ENCODE peak calls at places on chromosome 5, in six cellular contexts. One of them, this sample, is unnamed.

GRCh38 chr5:83846601-83847000 is 125.9 kb upstream of the HAPLN1 start:
- DNase-seq in HCEC 1CT: no peak
- DNase-seq in activated T-helper 1 cell treated with anti-CD3 and anti-CD28 coated beads, Interleukin-12 subunit alpha, Interleukin-12 subunit beta, Interleukin-2, Interleukin-4 antibody, amounts not matched to agents 30 ng/mL and 10 ng/mL and 1 ng/mL, durations not matched to agents 14 hours and 24 hours and 36 hours: no peak
- DNase-seq in stimulated activated CD4-positive, alpha-beta T cell treated with anti-CD3 and anti-CD28 coated beads, Interleukin-12 subunit alpha, Interleukin-12 subunit beta, amount 100 ng/mL, for 48 hours: no peak
- DNase-seq in amniotic stem cell: no peak
- DNase-seq in colonic mucosa: no peak
- DNase-seq in this sample: no peak

GRCh38 chr5:164370841-164371240 is 865.4 kb downstream of the MAT2B start:
- DNase-seq in stimulated activated CD4-positive, alpha-beta T cell treated with anti-CD3 and anti-CD28 coated beads, Interleukin-12 subunit alpha, Interleukin-12 subunit beta, amount 100 ng/mL, for 48 hours: no peak
- DNase-seq in colonic mucosa: no peak
- DNase-seq in amniotic stem cell: no peak
- DNase-seq in HCEC 1CT: no peak
- DNase-seq in activated T-helper 1 cell treated with anti-CD3 and anti-CD28 coated beads, Interleukin-12 subunit alpha, Interleukin-12 subunit beta, Interleukin-2, Interleukin-4 antibody, amounts not matched to agents 30 ng/mL and 10 ng/mL and 1 ng/mL, durations not matched to agents 14 hours and 24 hours and 36 hours: no peak
- DNase-seq in this sample: no peak

GRCh38 chr5:131589510-131590348 is 45.3 kb downstream of the RAPGEF6 start:
- DNase-seq in activated T-helper 1 cell treated with anti-CD3 and anti-CD28 coated beads, Interleukin-12 subunit alpha, Interleukin-12 subunit beta, Interleukin-2, Interleukin-4 antibody, amounts not matched to agents 30 ng/mL and 10 ng/mL and 1 ng/mL, durations not matched to agents 14 hours and 24 hours and 36 hours: no peak
- DNase-seq in amniotic stem cell: peak; percentile 17
- DNase-seq in HCEC 1CT: peak; percentile 42
- DNase-seq in colonic mucosa: peak; percentile 38
- DNase-seq in stimulated activated CD4-positive, alpha-beta T cell treated with anti-CD3 and anti-CD28 coated beads, Interleukin-12 subunit alpha, Interleukin-12 subunit beta, amount 100 ng/mL, for 48 hours: no peak
- DNase-seq in this sample: peak; percentile 72

GRCh38 chr5:60842859-60843692 is 993 bp downstream of the ELOVL7 start:
- DNase-seq in colonic mucosa: peak; percentile 43
- DNase-seq in HCEC 1CT: no peak
- DNase-seq in stimulated activated CD4-positive, alpha-beta T cell treated with anti-CD3 and anti-CD28 coated beads, Interleukin-12 subunit alpha, Interleukin-12 subunit beta, amount 100 ng/mL, for 48 hours: no peak
- DNase-seq in activated T-helper 1 cell treated with anti-CD3 and anti-CD28 coated beads, Interleukin-12 subunit alpha, Interleukin-12 subunit beta, Interleukin-2, Interleukin-4 antibody, amounts not matched to agents 30 ng/mL and 10 ng/mL and 1 ng/mL, durations not matched to agents 14 hours and 24 hours and 36 hours: no peak
- DNase-seq in amniotic stem cell: no peak
- DNase-seq in this sample: no peak

GRCh38 chr5:56011835-56012234 is 17.1 kb upstream of the IL6ST start:
- DNase-seq in colonic mucosa: no peak
- DNase-seq in amniotic stem cell: peak; percentile 74
- DNase-seq in stimulated activated CD4-positive, alpha-beta T cell treated with anti-CD3 and anti-CD28 coated beads, Interleukin-12 subunit alpha, Interleukin-12 subunit beta, amount 100 ng/mL, for 48 hours: peak; percentile 22
- DNase-seq in activated T-helper 1 cell treated with anti-CD3 and anti-CD28 coated beads, Interleukin-12 subunit alpha, Interleukin-12 subunit beta, Interleukin-2, Interleukin-4 antibody, amounts not matched to agents 30 ng/mL and 10 ng/mL and 1 ng/mL, durations not matched to agents 14 hours and 24 hours and 36 hours: no peak
- DNase-seq in HCEC 1CT: peak; percentile 96
- DNase-seq in this sample: no peak

GRCh38 chr5:134493461-134494055 is 31.9 kb upstream of the JADE2 start:
- DNase-seq in activated T-helper 1 cell treated with anti-CD3 and anti-CD28 coated beads, Interleukin-12 subunit alpha, Interleukin-12 subunit beta, Interleukin-2, Interleukin-4 antibody, amounts not matched to agents 30 ng/mL and 10 ng/mL and 1 ng/mL, durations not matched to agents 14 hours and 24 hours and 36 hours: no peak
- DNase-seq in amniotic stem cell: no peak
- DNase-seq in colonic mucosa: no peak
- DNase-seq in HCEC 1CT: no peak
- DNase-seq in stimulated activated CD4-positive, alpha-beta T cell treated with anti-CD3 and anti-CD28 coated beads, Interleukin-12 subunit alpha, Interleukin-12 subunit beta, amount 100 ng/mL, for 48 hours: no peak
- DNase-seq in this sample: no peak

GRCh38 chr5:63154480-63155309 is 576.1 kb downstream of the LRRC70 start:
- DNase-seq in stimulated activated CD4-positive, alpha-beta T cell treated with anti-CD3 and anti-CD28 coated beads, Interleukin-12 subunit alpha, Interleukin-12 subunit beta, amount 100 ng/mL, for 48 hours: no peak
- DNase-seq in activated T-helper 1 cell treated with anti-CD3 and anti-CD28 coated beads, Interleukin-12 subunit alpha, Interleukin-12 subunit beta, Interleukin-2, Interleukin-4 antibody, amounts not matched to agents 30 ng/mL and 10 ng/mL and 1 ng/mL, durations not matched to agents 14 hours and 24 hours and 36 hours: no peak
- DNase-seq in colonic mucosa: no peak
- DNase-seq in amniotic stem cell: no peak
- DNase-seq in HCEC 1CT: no peak
- DNase-seq in this sample: no peak

GRCh38 chr5:96963267-96963666 is 27.4 kb downstream of the LNPEP start:
- DNase-seq in stimulated activated CD4-positive, alpha-beta T cell treated with anti-CD3 and anti-CD28 coated beads, Interleukin-12 subunit alpha, Interleukin-12 subunit beta, amount 100 ng/mL, for 48 hours: no peak
- DNase-seq in colonic mucosa: peak; percentile 45
- DNase-seq in activated T-helper 1 cell treated with anti-CD3 and anti-CD28 coated beads, Interleukin-12 subunit alpha, Interleukin-12 subunit beta, Interleukin-2, Interleukin-4 antibody, amounts not matched to agents 30 ng/mL and 10 ng/mL and 1 ng/mL, durations not matched to agents 14 hours and 24 hours and 36 hours: peak; percentile 16
- DNase-seq in amniotic stem cell: no peak
- DNase-seq in HCEC 1CT: peak; percentile 72
- DNase-seq in this sample: peak; percentile 79

GRCh38 chr5:118956727-118957126 is 31.6 kb downstream of the DTWD2 start:
- DNase-seq in amniotic stem cell: peak; percentile 30
- DNase-seq in stimulated activated CD4-positive, alpha-beta T cell treated with anti-CD3 and anti-CD28 coated beads, Interleukin-12 subunit alpha, Interleukin-12 subunit beta, amount 100 ng/mL, for 48 hours: no peak
- DNase-seq in colonic mucosa: no peak
- DNase-seq in activated T-helper 1 cell treated with anti-CD3 and anti-CD28 coated beads, Interleukin-12 subunit alpha, Interleukin-12 subunit beta, Interleukin-2, Interleukin-4 antibody, amounts not matched to agents 30 ng/mL and 10 ng/mL and 1 ng/mL, durations not matched to agents 14 hours and 24 hours and 36 hours: no peak
- DNase-seq in HCEC 1CT: peak; percentile 56
- DNase-seq in this sample: peak; percentile 39

GRCh38 chr5:10441992-10442435 is 335 bp downstream of the ROPN1L start:
- DNase-seq in activated T-helper 1 cell treated with anti-CD3 and anti-CD28 coated beads, Interleukin-12 subunit alpha, Interleukin-12 subunit beta, Interleukin-2, Interleukin-4 antibody, amounts not matched to agents 30 ng/mL and 10 ng/mL and 1 ng/mL, durations not matched to agents 14 hours and 24 hours and 36 hours: no peak
- DNase-seq in HCEC 1CT: no peak
- DNase-seq in amniotic stem cell: no peak
- DNase-seq in colonic mucosa: no peak
- DNase-seq in stimulated activated CD4-positive, alpha-beta T cell treated with anti-CD3 and anti-CD28 coated beads, Interleukin-12 subunit alpha, Interleukin-12 subunit beta, amount 100 ng/mL, for 48 hours: no peak
- DNase-seq in this sample: no peak

GRCh38 chr5:66727630-66728029 is 131.4 kb downstream of the MAST4 start:
- DNase-seq in HCEC 1CT: no peak
- DNase-seq in amniotic stem cell: no peak
- DNase-seq in activated T-helper 1 cell treated with anti-CD3 and anti-CD28 coated beads, Interleukin-12 subunit alpha, Interleukin-12 subunit beta, Interleukin-2, Interleukin-4 antibody, amounts not matched to agents 30 ng/mL and 10 ng/mL and 1 ng/mL, durations not matched to agents 14 hours and 24 hours and 36 hours: no peak
- DNase-seq in stimulated activated CD4-positive, alpha-beta T cell treated with anti-CD3 and anti-CD28 coated beads, Interleukin-12 subunit alpha, Interleukin-12 subunit beta, amount 100 ng/mL, for 48 hours: no peak
- DNase-seq in colonic mucosa: no peak
- DNase-seq in this sample: no peak

GRCh38 chr5:94778712-94779111 is 160.2 kb downstream of the SLF1 start:
- DNase-seq in colonic mucosa: no peak
- DNase-seq in amniotic stem cell: no peak
- DNase-seq in HCEC 1CT: no peak
- DNase-seq in activated T-helper 1 cell treated with anti-CD3 and anti-CD28 coated beads, Interleukin-12 subunit alpha, Interleukin-12 subunit beta, Interleukin-2, Interleukin-4 antibody, amounts not matched to agents 30 ng/mL and 10 ng/mL and 1 ng/mL, durations not matched to agents 14 hours and 24 hours and 36 hours: no peak
- DNase-seq in stimulated activated CD4-positive, alpha-beta T cell treated with anti-CD3 and anti-CD28 coated beads, Interleukin-12 subunit alpha, Interleukin-12 subunit beta, amount 100 ng/mL, for 48 hours: no peak
- DNase-seq in this sample: no peak

GRCh38 chr5:34834794-34835089 is 4.2 kb upstream of the TTC23L start:
- DNase-seq in stimulated activated CD4-positive, alpha-beta T cell treated with anti-CD3 and anti-CD28 coated beads, Interleukin-12 subunit alpha, Interleukin-12 subunit beta, amount 100 ng/mL, for 48 hours: no peak
- DNase-seq in amniotic stem cell: no peak
- DNase-seq in colonic mucosa: no peak
- DNase-seq in activated T-helper 1 cell treated with anti-CD3 and anti-CD28 coated beads, Interleukin-12 subunit alpha, Interleukin-12 subunit beta, Interleukin-2, Interleukin-4 antibody, amounts not matched to agents 30 ng/mL and 10 ng/mL and 1 ng/mL, durations not matched to agents 14 hours and 24 hours and 36 hours: no peak
- DNase-seq in HCEC 1CT: no peak
- DNase-seq in this sample: no peak

GRCh38 chr5:180201051-180201987 is 7.7 kb downstream of the RASGEF1C start:
- DNase-seq in stimulated activated CD4-positive, alpha-beta T cell treated with anti-CD3 and anti-CD28 coated beads, Interleukin-12 subunit alpha, Interleukin-12 subunit beta, amount 100 ng/mL, for 48 hours: no peak
- DNase-seq in HCEC 1CT: no peak
- DNase-seq in activated T-helper 1 cell treated with anti-CD3 and anti-CD28 coated beads, Interleukin-12 subunit alpha, Interleukin-12 subunit beta, Interleukin-2, Interleukin-4 antibody, amounts not matched to agents 30 ng/mL and 10 ng/mL and 1 ng/mL, durations not matched to agents 14 hours and 24 hours and 36 hours: no peak
- DNase-seq in amniotic stem cell: no peak
- DNase-seq in colonic mucosa: no peak
- DNase-seq in this sample: peak; percentile 71

GRCh38 chr5:140151719-140152609 is 23.0 kb upstream of the CYSTM1 start:
- DNase-seq in stimulated activated CD4-positive, alpha-beta T cell treated with anti-CD3 and anti-CD28 coated beads, Interleukin-12 subunit alpha, Interleukin-12 subunit beta, amount 100 ng/mL, for 48 hours: no peak
- DNase-seq in activated T-helper 1 cell treated with anti-CD3 and anti-CD28 coated beads, Interleukin-12 subunit alpha, Interleukin-12 subunit beta, Interleukin-2, Interleukin-4 antibody, amounts not matched to agents 30 ng/mL and 10 ng/mL and 1 ng/mL, durations not matched to agents 14 hours and 24 hours and 36 hours: no peak
- DNase-seq in HCEC 1CT: no peak
- DNase-seq in amniotic stem cell: no peak
- DNase-seq in colonic mucosa: no peak
- DNase-seq in this sample: no peak

This sample was measured in NAMALWA.